ENCODE peak calls at places on chromosomes 11 and 22, in six cellular contexts. One of them, this sample, is unnamed.

GRCh38 chr11:32792111-32792947 is 2.1 kb downstream of the CCDC73 start:
- DNase-seq in activated gamma-delta T cell: no peak
- DNase-seq in sciatic nerve: no peak
- DNase-seq in AG09309: no peak
- DNase-seq in activated CD4-positive, CD25-positive, alpha-beta regulatory T cell treated with anti-CD3 and anti-CD28 coated beads, Interleukin-2, amount 50 U/mL, for 16 hours: no peak
- DNase-seq in A549: no peak
- DNase-seq in this sample: peak; percentile 4

GRCh38 chr22:44714703-44715350 is 12.8 kb downstream of the PRR5 start:
- DNase-seq in activated gamma-delta T cell: no peak
- DNase-seq in sciatic nerve: no peak
- DNase-seq in AG09309: no peak
- DNase-seq in activated CD4-positive, CD25-positive, alpha-beta regulatory T cell treated with anti-CD3 and anti-CD28 coated beads, Interleukin-2, amount 50 U/mL, for 16 hours: no peak
- DNase-seq in A549: no peak
- DNase-seq in this sample: no peak

GRCh38 chr11:86291466-86292262 is 10.4 kb upstream of the HIKESHI start:
- DNase-seq in activated gamma-delta T cell: no peak
- DNase-seq in sciatic nerve: peak; percentile 66
- DNase-seq in AG09309: peak; percentile 13
- DNase-seq in activated CD4-positive, CD25-positive, alpha-beta regulatory T cell treated with anti-CD3 and anti-CD28 coated beads, Interleukin-2, amount 50 U/mL, for 16 hours: peak; percentile 42
- DNase-seq in A549: peak; percentile 49
- DNase-seq in this sample: peak; percentile 39

GRCh38 chr11:96459751-96460150 is 69.9 kb downstream of the JRKL start:
- DNase-seq in activated gamma-delta T cell: no peak
- DNase-seq in sciatic nerve: no peak
- DNase-seq in AG09309: no peak
- DNase-seq in activated CD4-positive, CD25-positive, alpha-beta regulatory T cell treated with anti-CD3 and anti-CD28 coated beads, Interleukin-2, amount 50 U/mL, for 16 hours: no peak
- DNase-seq in A549: no peak
- DNase-seq in this sample: no peak

GRCh38 chr11:120305286-120305685 is 19.8 kb upstream of the TLCD5 start:
- DNase-seq in activated gamma-delta T cell: no peak
- DNase-seq in sciatic nerve: no peak
- DNase-seq in AG09309: no peak
- DNase-seq in activated CD4-positive, CD25-positive, alpha-beta regulatory T cell treated with anti-CD3 and anti-CD28 coated beads, Interleukin-2, amount 50 U/mL, for 16 hours: no peak
- DNase-seq in A549: no peak
- DNase-seq in this sample: no peak

GRCh38 chr11:6895010-6895409 is 2.7 kb upstream of the OR2D2 start:
- DNase-seq in activated gamma-delta T cell: no peak
- DNase-seq in sciatic nerve: no peak
- DNase-seq in AG09309: no peak
- DNase-seq in activated CD4-positive, CD25-positive, alpha-beta regulatory T cell treated with anti-CD3 and anti-CD28 coated beads, Interleukin-2, amount 50 U/mL, for 16 hours: no peak
- DNase-seq in A549: no peak
- DNase-seq in this sample: no peak

GRCh38 chr11:33920838-33921613 is 29.1 kb upstream of the LMO2 start:
- DNase-seq in activated gamma-delta T cell: no peak
- DNase-seq in sciatic nerve: no peak
- DNase-seq in AG09309: no peak
- DNase-seq in activated CD4-positive, CD25-positive, alpha-beta regulatory T cell treated with anti-CD3 and anti-CD28 coated beads, Interleukin-2, amount 50 U/mL, for 16 hours: no peak
- DNase-seq in A549: no peak
- DNase-seq in this sample: no peak

GRCh38 chr22:36151006-36151595 is 9.5 kb downstream of the APOL3 start:
- DNase-seq in activated gamma-delta T cell: no peak
- DNase-seq in sciatic nerve: no peak
- DNase-seq in AG09309: no peak
- DNase-seq in activated CD4-positive, CD25-positive, alpha-beta regulatory T cell treated with anti-CD3 and anti-CD28 coated beads, Interleukin-2, amount 50 U/mL, for 16 hours: no peak
- DNase-seq in A549: no peak
- DNase-seq in this sample: no peak

GRCh38 chr11:32615422-32615821 is 31.8 kb downstream of the EIF3M start:
- DNase-seq in activated gamma-delta T cell: no peak
- DNase-seq in sciatic nerve: no peak
- DNase-seq in AG09309: no peak
- DNase-seq in activated CD4-positive, CD25-positive, alpha-beta regulatory T cell treated with anti-CD3 and anti-CD28 coated beads, Interleukin-2, amount 50 U/mL, for 16 hours: no peak
- DNase-seq in A549: no peak
- DNase-seq in this sample: no peak

GRCh38 chr11:62542750-62543567 is 3.6 kb downstream of the AHNAK start:
- DNase-seq in activated gamma-delta T cell: no peak
- DNase-seq in sciatic nerve: peak; percentile 91
- DNase-seq in AG09309: no peak
- DNase-seq in activated CD4-positive, CD25-positive, alpha-beta regulatory T cell treated with anti-CD3 and anti-CD28 coated beads, Interleukin-2, amount 50 U/mL, for 16 hours: no peak
- DNase-seq in A549: peak; percentile 72
- DNase-seq in this sample: peak; percentile 54

GRCh38 chr11:1192741-1193325 is 30.0 kb upstream of the MUC5B start:
- DNase-seq in activated gamma-delta T cell: no peak
- DNase-seq in sciatic nerve: peak; percentile 34
- DNase-seq in AG09309: no peak
- DNase-seq in activated CD4-positive, CD25-positive, alpha-beta regulatory T cell treated with anti-CD3 and anti-CD28 coated beads, Interleukin-2, amount 50 U/mL, for 16 hours: no peak
- DNase-seq in A549: no peak
- DNase-seq in this sample: no peak

GRCh38 chr11:103923473-103923931 is 112.9 kb upstream of the DDI1 start:
- DNase-seq in activated gamma-delta T cell: no peak
- DNase-seq in sciatic nerve: no peak
- DNase-seq in AG09309: no peak
- DNase-seq in activated CD4-positive, CD25-positive, alpha-beta regulatory T cell treated with anti-CD3 and anti-CD28 coated beads, Interleukin-2, amount 50 U/mL, for 16 hours: no peak
- DNase-seq in A549: peak; percentile 4
- DNase-seq in this sample: peak; percentile 26

GRCh38 chr11:11895672-11896071 is 53.9 kb downstream of the USP47 start:
- DNase-seq in activated gamma-delta T cell: no peak
- DNase-seq in sciatic nerve: no peak
- DNase-seq in AG09309: no peak
- DNase-seq in activated CD4-positive, CD25-positive, alpha-beta regulatory T cell treated with anti-CD3 and anti-CD28 coated beads, Interleukin-2, amount 50 U/mL, for 16 hours: no peak
- DNase-seq in A549: no peak
- DNase-seq in this sample: no peak

GRCh38 chr11:35953081-35953480 is 9.2 kb downstream of the LDLRAD3 start:
- DNase-seq in activated gamma-delta T cell: no peak
- DNase-seq in sciatic nerve: no peak
- DNase-seq in AG09309: no peak
- DNase-seq in activated CD4-positive, CD25-positive, alpha-beta regulatory T cell treated with anti-CD3 and anti-CD28 coated beads, Interleukin-2, amount 50 U/mL, for 16 hours: no peak
- DNase-seq in A549: no peak
- DNase-seq in this sample: no peak

GRCh38 chr11:68040121-68040956 is 1.5 kb downstream of the TCIRG1 start:
- DNase-seq in activated gamma-delta T cell: peak; percentile 31
- DNase-seq in sciatic nerve: peak; percentile 79
- DNase-seq in AG09309: no peak
- DNase-seq in activated CD4-positive, CD25-positive, alpha-beta regulatory T cell treated with anti-CD3 and anti-CD28 coated beads, Interleukin-2, amount 50 U/mL, for 16 hours: no peak
- DNase-seq in A549: peak; percentile 51
- DNase-seq in this sample: no peak

GRCh38 chr11:2777871-2778629 is 78.3 kb upstream of the KCNQ1OT1 start:
- DNase-seq in activated gamma-delta T cell: no peak
- DNase-seq in sciatic nerve: peak; percentile 61
- DNase-seq in AG09309: no peak
- DNase-seq in activated CD4-positive, CD25-positive, alpha-beta regulatory T cell treated with anti-CD3 and anti-CD28 coated beads, Interleukin-2, amount 50 U/mL, for 16 hours: no peak
- DNase-seq in A549: no peak
- DNase-seq in this sample: no peak

GRCh38 chr11:60987577-60988277 is 16.2 kb downstream of the CD6 start:
- DNase-seq in activated gamma-delta T cell: no peak
- DNase-seq in sciatic nerve: no peak
- DNase-seq in AG09309: no peak
- DNase-seq in activated CD4-positive, CD25-positive, alpha-beta regulatory T cell treated with anti-CD3 and anti-CD28 coated beads, Interleukin-2, amount 50 U/mL, for 16 hours: no peak
- DNase-seq in A549: no peak
- DNase-seq in this sample: no peak

GRCh38 chr11:65894034-65894591 is 3.6 kb downstream of the CCDC85B start:
- DNase-seq in activated gamma-delta T cell: no peak
- DNase-seq in sciatic nerve: no peak
- DNase-seq in AG09309: no peak
- DNase-seq in activated CD4-positive, CD25-positive, alpha-beta regulatory T cell treated with anti-CD3 and anti-CD28 coated beads, Interleukin-2, amount 50 U/mL, for 16 hours: no peak
- DNase-seq in A549: no peak
- DNase-seq in this sample: no peak

This sample was measured in HCT116.